ENCODE peak calls at places on chromosomes 4 and X, in eight cellular contexts. One of them, this sample, is unnamed.

GRCh38 chrX:23644744-23645143 is 22.5 kb upstream of the PRDX4 start:
- DNase-seq in heart left ventricle: no peak
- DNase-seq in uterus: no peak
- DNase-seq in GM06990: no peak
- DNase-seq in breast epithelium: no peak
- DNase-seq in fibroblast of lung: no peak
- DNase-seq in SK-N-SH: no peak
- DNase-seq in lung: no peak
- DNase-seq in this sample: no peak

GRCh38 chr4:12399781-12400180 is 971.1 kb upstream of the HS3ST1 start:
- DNase-seq in SK-N-SH: no peak
- DNase-seq in lung: no peak
- DNase-seq in uterus: no peak
- DNase-seq in fibroblast of lung: peak; percentile 11
- DNase-seq in GM06990: no peak
- DNase-seq in heart left ventricle: no peak
- DNase-seq in breast epithelium: no peak
- DNase-seq in this sample: no peak

GRCh38 chrX:107826286-107827136 is 845 bp downstream of the MID2 start:
- DNase-seq in lung: no peak
- DNase-seq in heart left ventricle: peak; percentile 63
- DNase-seq in uterus: peak; percentile 26
- DNase-seq in GM06990: peak; percentile 21
- DNase-seq in SK-N-SH: peak; percentile 63
- DNase-seq in fibroblast of lung: peak; percentile 66
- DNase-seq in breast epithelium: no peak
- DNase-seq in this sample: no peak

GRCh38 chr4:144868309-144868708 is 222.4 kb downstream of the HHIP start:
- DNase-seq in SK-N-SH: no peak
- DNase-seq in GM06990: no peak
- DNase-seq in uterus: no peak
- DNase-seq in breast epithelium: no peak
- DNase-seq in heart left ventricle: no peak
- DNase-seq in lung: no peak
- DNase-seq in fibroblast of lung: no peak
- DNase-seq in this sample: no peak

GRCh38 chr4:67151376-67152343 is 393.6 kb downstream of the CENPC start:
- DNase-seq in GM06990: no peak
- DNase-seq in breast epithelium: no peak
- DNase-seq in uterus: no peak
- DNase-seq in fibroblast of lung: no peak
- DNase-seq in SK-N-SH: no peak
- DNase-seq in lung: no peak
- DNase-seq in heart left ventricle: peak; percentile 46
- DNase-seq in this sample: no peak

GRCh38 chrX:41377624-41378023 is 43.7 kb downstream of the DDX3X start:
- DNase-seq in uterus: no peak
- DNase-seq in breast epithelium: no peak
- DNase-seq in SK-N-SH: no peak
- DNase-seq in GM06990: peak; percentile 32
- DNase-seq in lung: no peak
- DNase-seq in heart left ventricle: no peak
- DNase-seq in fibroblast of lung: no peak
- DNase-seq in this sample: no peak

GRCh38 chrX:37361596-37361995 is 12.4 kb downstream of the PRRG1 start:
- DNase-seq in lung: no peak
- DNase-seq in heart left ventricle: no peak
- DNase-seq in breast epithelium: no peak
- DNase-seq in uterus: no peak
- DNase-seq in GM06990: no peak
- DNase-seq in fibroblast of lung: peak; percentile 37
- DNase-seq in SK-N-SH: no peak
- DNase-seq in this sample: peak; percentile 36

GRCh38 chr4:159107203-159107921 is 4.5 kb downstream of the RAPGEF2 start:
- DNase-seq in fibroblast of lung: peak; percentile 12
- DNase-seq in lung: no peak
- DNase-seq in SK-N-SH: no peak
- DNase-seq in heart left ventricle: no peak
- DNase-seq in uterus: no peak
- DNase-seq in GM06990: peak; percentile 9
- DNase-seq in breast epithelium: no peak
- DNase-seq in this sample: no peak

GRCh38 chr4:139633661-139634060 is 32.0 kb upstream of the MGST2 start:
- DNase-seq in lung: no peak
- DNase-seq in heart left ventricle: no peak
- DNase-seq in GM06990: no peak
- DNase-seq in fibroblast of lung: peak; percentile 43
- DNase-seq in uterus: peak; percentile 33
- DNase-seq in SK-N-SH: no peak
- DNase-seq in breast epithelium: no peak
- DNase-seq in this sample: no peak

GRCh38 chr4:140004580-140005314 is 149.2 kb downstream of the MAML3 start:
- DNase-seq in SK-N-SH: peak; percentile 79
- DNase-seq in heart left ventricle: peak; percentile 72
- DNase-seq in fibroblast of lung: peak; percentile 51
- DNase-seq in lung: no peak
- DNase-seq in uterus: peak; percentile 57
- DNase-seq in GM06990: no peak
- DNase-seq in breast epithelium: peak; percentile 38
- DNase-seq in this sample: no peak

GRCh38 chr4:24607338-24607737 is 23.0 kb upstream of the DHX15 start:
- DNase-seq in heart left ventricle: no peak
- DNase-seq in lung: no peak
- DNase-seq in breast epithelium: no peak
- DNase-seq in GM06990: no peak
- DNase-seq in SK-N-SH: no peak
- DNase-seq in fibroblast of lung: peak; percentile 46
- DNase-seq in uterus: no peak
- DNase-seq in this sample: no peak

GRCh38 chr4:75895744-75896314 is 6.4 kb downstream of the PPEF2 start:
- DNase-seq in breast epithelium: no peak
- DNase-seq in uterus: no peak
- DNase-seq in heart left ventricle: no peak
- DNase-seq in lung: no peak
- DNase-seq in GM06990: no peak
- DNase-seq in SK-N-SH: peak; percentile 50
- DNase-seq in fibroblast of lung: peak; percentile 34
- DNase-seq in this sample: no peak

GRCh38 chrX:111244238-111244750 is 26.0 kb downstream of the CAPN6 start:
- DNase-seq in fibroblast of lung: peak; percentile 1
- DNase-seq in breast epithelium: no peak
- DNase-seq in SK-N-SH: peak; percentile 50
- DNase-seq in heart left ventricle: no peak
- DNase-seq in GM06990: no peak
- DNase-seq in lung: no peak
- DNase-seq in uterus: no peak
- DNase-seq in this sample: no peak

GRCh38 chr4:139229534-139230039 is 50.4 kb downstream of the MGARP start:
- DNase-seq in SK-N-SH: peak; percentile 59
- DNase-seq in heart left ventricle: no peak
- DNase-seq in lung: no peak
- DNase-seq in GM06990: no peak
- DNase-seq in fibroblast of lung: peak; percentile 81
- DNase-seq in uterus: no peak
- DNase-seq in breast epithelium: no peak
- DNase-seq in this sample: no peak

GRCh38 chr4:169311643-169312365 is 41.0 kb upstream of the SH3RF1 start:
- DNase-seq in GM06990: no peak
- DNase-seq in heart left ventricle: no peak
- DNase-seq in lung: no peak
- DNase-seq in SK-N-SH: peak; percentile 51
- DNase-seq in uterus: no peak
- DNase-seq in fibroblast of lung: peak; percentile 62
- DNase-seq in breast epithelium: no peak
- DNase-seq in this sample: no peak

GRCh38 chrX:3299626-3300025 is 46.8 kb downstream of the MXRA5 start:
- DNase-seq in lung: no peak
- DNase-seq in fibroblast of lung: peak; percentile 0
- DNase-seq in GM06990: no peak
- DNase-seq in breast epithelium: no peak
- DNase-seq in SK-N-SH: no peak
- DNase-seq in uterus: no peak
- DNase-seq in heart left ventricle: no peak
- DNase-seq in this sample: no peak

GRCh38 chr4:10590896-10591295 is 93.7 kb downstream of the CLNK start:
- DNase-seq in heart left ventricle: no peak
- DNase-seq in GM06990: no peak
- DNase-seq in breast epithelium: no peak
- DNase-seq in SK-N-SH: no peak
- DNase-seq in uterus: no peak
- DNase-seq in lung: no peak
- DNase-seq in fibroblast of lung: peak; percentile 13
- DNase-seq in this sample: peak; percentile 69

GRCh38 chrX:134764202-134764785 is 106.0 kb upstream of the PLAC1 start:
- DNase-seq in breast epithelium: no peak
- DNase-seq in fibroblast of lung: peak; percentile 43
- DNase-seq in GM06990: peak; percentile 27
- DNase-seq in uterus: no peak
- DNase-seq in lung: no peak
- DNase-seq in heart left ventricle: no peak
- DNase-seq in SK-N-SH: peak; percentile 66
- DNase-seq in this sample: no peak

DNA sequence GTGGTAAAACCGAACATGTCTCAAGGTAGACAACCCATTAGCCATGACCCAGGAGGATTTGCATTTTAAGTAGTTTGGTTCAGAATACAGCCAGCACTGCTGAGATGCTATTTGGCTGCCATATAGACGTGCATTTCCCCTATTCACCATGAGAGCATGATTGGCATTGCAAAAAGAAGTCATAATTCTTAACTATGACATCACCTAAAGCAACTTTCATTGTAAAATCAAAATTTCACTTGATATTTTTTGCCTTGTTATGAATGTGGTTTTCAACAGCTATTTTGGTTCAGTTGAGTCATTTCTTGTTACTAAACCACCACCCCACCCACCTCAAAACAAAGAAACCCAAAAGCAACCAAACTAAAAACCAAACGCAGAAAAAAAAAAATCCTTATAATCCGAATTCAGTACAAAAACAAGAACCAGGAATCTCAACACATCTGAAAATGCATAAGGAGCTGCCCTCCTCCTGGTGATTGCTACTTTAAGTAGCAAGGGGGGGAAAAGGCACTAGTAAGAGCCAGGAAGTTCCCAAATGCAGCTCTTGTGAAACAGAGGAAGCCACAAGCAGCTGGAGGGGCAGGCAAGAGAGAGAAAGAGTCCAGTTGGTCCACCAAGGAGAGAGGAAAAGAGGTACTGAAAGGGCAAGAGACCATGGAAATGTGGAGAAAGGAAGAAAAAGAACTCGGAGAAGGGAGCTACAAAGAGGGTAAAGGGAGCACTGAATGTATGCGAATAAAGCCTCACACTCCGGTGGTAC is 3.1 kb downstream of the SLITRK4 start:
- DNase-seq in fibroblast of lung: peak; percentile 37
- DNase-seq in SK-N-SH: no peak
- DNase-seq in lung: no peak
- DNase-seq in GM06990: no peak
- DNase-seq in heart left ventricle: no peak
- DNase-seq in uterus: no peak
- DNase-seq in breast epithelium: no peak
- DNase-seq in this sample: no peak
- H3K4me3 ChIP-seq in fibroblast of lung: no peak overlapping the region
- H3K4me3 ChIP-seq in SK-N-SH: no peak overlapping the region
- H3K4me3 ChIP-seq in lung: no peak overlapping the region
- H3K4me3 ChIP-seq in GM06990: no peak overlapping the region
- H3K4me3 ChIP-seq in heart left ventricle: peak overlapping the region; percentile 37
- H3K4me3 ChIP-seq in uterus: no peak overlapping the region
- H3K4me3 ChIP-seq in breast epithelium: no peak overlapping the region
- H3K4me3 ChIP-seq in this sample: peak overlapping the region; percentile 54

GRCh38 chr4:14072506-14072905 is 445.0 kb upstream of the BOD1L1 start:
- DNase-seq in breast epithelium: no peak
- DNase-seq in uterus: no peak
- DNase-seq in heart left ventricle: no peak
- DNase-seq in fibroblast of lung: no peak
- DNase-seq in GM06990: no peak
- DNase-seq in lung: no peak
- DNase-seq in SK-N-SH: no peak
- DNase-seq in this sample: no peak
- H3K4me3 ChIP-seq in breast epithelium: no peak overlapping the region
- H3K4me3 ChIP-seq in uterus: no peak overlapping the region
- H3K4me3 ChIP-seq in heart left ventricle: no peak overlapping the region
- H3K4me3 ChIP-seq in fibroblast of lung: no peak overlapping the region
- H3K4me3 ChIP-seq in GM06990: no peak overlapping the region
- H3K4me3 ChIP-seq in lung: no peak overlapping the region
- H3K4me3 ChIP-seq in SK-N-SH: no peak overlapping the region
- H3K4me3 ChIP-seq in this sample: no peak overlapping the region

GRCh38 chr4:20831746-20832145 is 131.5 kb downstream of the PACRGL start:
- DNase-seq in breast epithelium: no peak
- DNase-seq in fibroblast of lung: no peak
- DNase-seq in heart left ventricle: no peak
- DNase-seq in GM06990: no peak
- DNase-seq in lung: no peak
- DNase-seq in SK-N-SH: no peak
- DNase-seq in uterus: no peak
- DNase-seq in this sample: no peak

GRCh38 chr4:20832821-20833220 is 132.6 kb downstream of the PACRGL start:
- DNase-seq in fibroblast of lung: no peak
- DNase-seq in GM06990: no peak
- DNase-seq in uterus: no peak
- DNase-seq in breast epithelium: no peak
- DNase-seq in lung: no peak
- DNase-seq in SK-N-SH: no peak
- DNase-seq in heart left ventricle: no peak
- DNase-seq in this sample: no peak

GRCh38 chr4:20825493-20825892 is 125.2 kb downstream of the PACRGL start:
- DNase-seq in heart left ventricle: no peak
- DNase-seq in breast epithelium: no peak
- DNase-seq in fibroblast of lung: no peak
- DNase-seq in GM06990: no peak
- DNase-seq in uterus: no peak
- DNase-seq in lung: no peak
- DNase-seq in SK-N-SH: no peak
- DNase-seq in this sample: no peak

DNA sequence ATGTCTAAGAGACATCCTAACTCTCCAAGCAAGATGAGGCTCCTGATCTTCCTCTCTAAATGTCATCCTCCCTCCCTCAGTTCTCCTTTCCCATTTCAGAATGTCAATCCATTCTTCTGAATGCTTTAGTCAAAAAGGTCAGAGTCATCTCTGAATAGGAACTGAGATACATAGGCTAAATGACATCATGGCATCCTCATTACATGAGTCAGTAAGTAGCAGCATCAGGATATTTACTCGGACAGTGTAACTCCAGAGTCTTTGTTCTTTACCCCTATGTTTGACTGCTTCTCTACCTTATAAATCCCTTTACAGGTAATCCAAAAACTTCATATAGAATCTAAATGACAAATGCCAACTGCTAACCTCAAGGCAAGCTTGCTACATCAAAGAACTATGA is 129.7 kb downstream of the PACRGL start:
- DNase-seq in heart left ventricle: no peak
- DNase-seq in lung: no peak
- DNase-seq in SK-N-SH: no peak
- DNase-seq in fibroblast of lung: no peak
- DNase-seq in breast epithelium: no peak
- DNase-seq in uterus: no peak
- DNase-seq in GM06990: no peak
- DNase-seq in this sample: peak; percentile 21
- H3K4me3 ChIP-seq in heart left ventricle: no peak overlapping the region
- H3K4me3 ChIP-seq in lung: no peak overlapping the region
- H3K4me3 ChIP-seq in SK-N-SH: no peak overlapping the region
- H3K4me3 ChIP-seq in fibroblast of lung: no peak overlapping the region
- H3K4me3 ChIP-seq in breast epithelium: no peak overlapping the region
- H3K4me3 ChIP-seq in uterus: no peak overlapping the region
- H3K4me3 ChIP-seq in GM06990: no peak overlapping the region
- H3K4me3 ChIP-seq in this sample: no peak overlapping the region

GRCh38 chrX:1420371-1420770 is 28.5 kb upstream of the SLC25A6 start:
- DNase-seq in heart left ventricle: no peak
- DNase-seq in SK-N-SH: no peak
- DNase-seq in lung: no peak
- DNase-seq in uterus: no peak
- DNase-seq in GM06990: no peak
- DNase-seq in breast epithelium: no peak
- DNase-seq in fibroblast of lung: no peak
- DNase-seq in this sample: no peak
- H3K4me3 ChIP-seq in heart left ventricle: no peak overlapping the region
- H3K4me3 ChIP-seq in SK-N-SH: no peak overlapping the region
- H3K4me3 ChIP-seq in lung: no peak overlapping the region
- H3K4me3 ChIP-seq in uterus: no peak overlapping the region
- H3K4me3 ChIP-seq in GM06990: no peak overlapping the region
- H3K4me3 ChIP-seq in breast epithelium: no peak overlapping the region
- H3K4me3 ChIP-seq in fibroblast of lung: no peak overlapping the region
- H3K4me3 ChIP-seq in this sample: no peak overlapping the region

This sample was measured in skeletal muscle cell.